ENCODE peak calls at places on chromosomes 6 and 20, in four cellular contexts. Q is hepatocyte; V is effector memory CD4-positive, alpha-beta T cell; C is body of pancreas. B is an unnamed sample. For H3K27me3, the result is how much of the 10 kb centered on the place peaks cover.

GRCh38 chr20:13771853-13772453 is 12.8 kb downstream of the ESF1 start:
- DNase-seq in V (no peak), C (no peak), Q (peak), B (no peak)

GRCh38 chr20:47748851-47749250 is 36.4 kb downstream of the SULF2 start:
- DNase-seq in Q (no peak), V (no peak), C (no peak), B (no peak)

GRCh38 chr20:10769700-10770099 is 95.9 kb upstream of the JAG1 start:
- DNase-seq in Q (no peak), C (no peak), V (no peak), B (no peak)

GRCh38 chr20:1636621-1637020 is 16.8 kb upstream of the SIRPB1 start:
- DNase-seq in Q (no peak), C (no peak), V (no peak), B (no peak)

GRCh38 chr6:12903246-12903645 is 186.7 kb downstream of the PHACTR1 start:
- DNase-seq in Q (no peak), C (no peak), V (no peak), B (no peak)

GRCh38 chr6:149859368-149859767 is 4.8 kb downstream of the LRP11 start:
- DNase-seq in Q (peak), V (no peak), C (peak), B (no peak)

GRCh38 chr20:38113401-38114325 is 51.4 kb downstream of the TGM2 start:
- DNase-seq in V (no peak), Q (peak), C (no peak), B (no peak)

GRCh38 chr6:84224251-84224650 is 3.2 kb downstream of the CEP162 start:
- DNase-seq in C (no peak), Q (no peak), V (no peak), B (no peak)

GRCh38 chr6:150915868-150916267 is 50.4 kb downstream of the MTHFD1L start:
- DNase-seq in V (no peak), C (no peak), Q (no peak), B (no peak)

GRCh38 chr6:28769626-28770402 is 154.0 kb downstream of the TRIM27 start:
- DNase-seq in V (no peak), C (no peak), Q (peak), B (no peak)

GRCh38 chr20:35615667-35616464 is at the start of gene SPAG4:
- DNase-seq in V (peak), C (peak), Q (peak), B (peak)

GRCh38 chr6:15327271-15327670 is 81.4 kb downstream of the JARID2 start:
- DNase-seq in Q (no peak), C (peak), V (no peak), B (no peak)

GRCh38 chr20:4036351-4036750 is 21.0 kb upstream of the RNF24 start:
- DNase-seq in Q (no peak), C (no peak), V (no peak), B (no peak)

GRCh38 chr20:41139227-41140093 is 2.1 kb downstream of the PLCG1 start:
- DNase-seq in Q (no peak), V (no peak), C (no peak), B (no peak)

GRCh38 chr6:116139917-116140316 is 14.0 kb upstream of the COL10A1 start:
- DNase-seq in C (peak), V (no peak), Q (peak), B (no peak)

GRCh38 chr6:100664274-100665040 is 199.7 kb upstream of the SIM1 start:
- DNase-seq in C (no peak), Q (peak), V (no peak), B (no peak)

GRCh38 chr6:169106176-169106575 is 147.5 kb downstream of the THBS2 start:
- DNase-seq in Q (no peak), C (no peak), V (no peak), B (no peak)

GRCh38 chr6:312704-313485 is 20.6 kb downstream of the DUSP22 start:
- DNase-seq in C (no peak), V (no peak), Q (no peak), B (no peak)

GRCh38 chr6:29809249-29809648 is 18.4 kb upstream of the HLA-G start:
- DNase-seq in Q (no peak), C (no peak), V (no peak), B (no peak)

GRCh38 chr20:10864076-10864672 is 190.4 kb upstream of the JAG1 start:
- DNase-seq in V (no peak), Q (peak), C (peak), B (peak)

GRCh38 chr20:16575390-16576140 is 2.3 kb upstream of the KIF16B start:
- DNase-seq in V (no peak), C (no peak), Q (no peak), B (peak)

GRCh38 chr6:111462770-111463391 is 20.1 kb downstream of the REV3L start:
- DNase-seq in V (no peak), Q (peak), C (no peak), B (no peak)

GRCh38 chr20:37922016-37922415 is 19.1 kb downstream of the VSTM2L start:
- DNase-seq in C (no peak), Q (no peak), V (no peak), B (no peak)

GRCh38 chr6:9405369-9405768 is 970.0 kb upstream of the SLC35B3 start:
- DNase-seq in V (no peak), Q (peak), C (no peak), B (no peak)

GRCh38 chr6:3205913-3206312 is 21.5 kb downstream of the TUBB2B start:
- DNase-seq in C (no peak), V (no peak), Q (no peak), B (no peak)

GRCh38 chr6:84526631-84527030 is 237.8 kb downstream of the TBX18 start:
- DNase-seq in V (no peak), C (no peak), Q (no peak), B (no peak)

GRCh38 chr20:13006825-13007224 is 1.9 kb upstream of the SPTLC3 start:
- DNase-seq in V (no peak), C (no peak), Q (no peak), B (no peak)

GRCh38 chr6:95576218-95576617 is 1.1 kb upstream of the MANEA start:
- DNase-seq in V (no peak), Q (no peak), C (no peak), B (no peak)

GRCh38 chr20:15154070-15154469 is 816.7 kb upstream of the FLRT3 start:
- DNase-seq in Q (no peak), V (no peak), C (no peak), B (no peak)

GRCh38 chr6:22043284-22043962 is 253.4 kb downstream of the PRL start:
- DNase-seq in Q (no peak), C (no peak), V (no peak), B (no peak)

GRCh38 chr20:9978395-9979004 is 56.3 kb upstream of the ANKEF1 start:
- DNase-seq in V (no peak), C (peak), Q (peak), B (no peak)

GRCh38 chr20:1810926-1811620 is 84.1 kb upstream of the SIRPA start:
- DNase-seq in V (no peak), Q (no peak), C (no peak), B (no peak)

GRCh38 chr6:114142256-114142655 is 171.3 kb upstream of the HDAC2 start:
- DNase-seq in C (no peak), V (no peak), Q (no peak), B (no peak)

GRCh38 chr20:44031822-44032582 is 117.3 kb downstream of the TOX2 start:
- DNase-seq in C (no peak), Q (no peak), V (no peak), B (no peak)

GRCh38 chr6:142647436-142648389 is 297.3 kb downstream of the HIVEP2 start:
- DNase-seq in C (no peak), V (no peak), Q (no peak), B (no peak)

GRCh38 chr6:114033606-114034005 is 62.7 kb upstream of the HDAC2 start:
- DNase-seq in Q (no peak), V (no peak), C (no peak), B (no peak)

DNA sequence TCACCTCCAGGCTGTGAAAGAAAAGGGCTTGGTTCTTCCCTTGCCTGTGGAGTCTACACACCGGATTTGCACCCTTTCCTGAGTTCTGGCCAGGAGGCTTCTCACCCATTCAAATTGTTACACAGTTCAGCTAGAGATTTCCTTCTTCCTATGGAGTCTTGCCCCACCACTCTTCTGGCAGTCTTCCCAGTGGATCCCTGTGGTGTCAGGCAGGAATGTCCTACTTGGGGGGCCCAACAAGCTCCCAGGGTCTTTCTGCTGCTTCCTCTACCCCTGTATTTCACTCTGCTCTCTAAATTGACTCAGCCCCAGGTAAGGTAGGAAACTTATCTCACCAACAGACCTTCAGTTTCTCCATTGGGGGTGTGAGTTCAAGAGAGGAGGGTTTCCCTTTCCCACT is 14.0 kb upstream of the CST9L start:
- DNase-seq in V (no peak), C (no peak), Q (peak), B (no peak)
- H3K27me3 ChIP-seq in V (under half), C (under half), Q (under half), B (under half)

DNA sequence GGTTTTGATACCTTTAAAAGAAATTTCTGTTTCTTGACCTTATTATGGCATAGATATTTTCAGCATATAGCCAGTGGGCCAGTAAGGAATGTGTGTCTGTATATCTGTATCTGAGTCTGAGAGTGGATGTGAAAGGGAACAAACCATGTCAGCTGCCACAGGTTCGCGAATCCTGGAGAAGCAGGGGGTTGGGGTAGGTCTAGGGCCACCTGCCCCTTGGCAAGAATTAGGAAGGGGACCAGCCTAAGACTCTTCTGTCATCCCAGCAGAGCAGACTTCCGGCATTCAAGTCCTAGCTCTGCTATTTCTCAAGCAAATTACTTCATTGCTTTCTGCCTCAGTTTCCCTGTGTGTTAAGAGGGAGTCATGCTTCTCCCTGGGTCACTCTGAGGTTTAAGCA is 180.3 kb upstream of the SNX9 start:
- DNase-seq in V (no peak), C (no peak), Q (no peak), B (no peak)
- H3K27me3 ChIP-seq in V (under half), C (under half), Q (under half), B (under half)

GRCh38 chr6:34050691-34051090 is 95.2 kb downstream of the GRM4 start:
- DNase-seq in C (no peak), Q (no peak), V (no peak), B (no peak)
- H3K27me3 ChIP-seq in C (under half), Q (under half), V (under half), B (under half)

GRCh38 chr6:40888456-40888990 is 150.5 kb downstream of the UNC5CL start:
- DNase-seq in V (no peak), Q (no peak), C (no peak), B (no peak)

GRCh38 chr6:40887079-40887822 is 151.8 kb downstream of the UNC5CL start:
- DNase-seq in C (no peak), V (no peak), Q (no peak), B (no peak)

GRCh38 chr6:40887904-40888303 is 151.1 kb downstream of the UNC5CL start:
- DNase-seq in Q (no peak), V (no peak), C (no peak), B (no peak)

GRCh38 chr6:40891131-40891530 is 147.9 kb downstream of the UNC5CL start:
- DNase-seq in V (no peak), C (no peak), Q (no peak), B (no peak)

GRCh38 chr6:40889137-40889832 is 149.7 kb downstream of the UNC5CL start:
- DNase-seq in Q (no peak), V (no peak), C (no peak), B (no peak)
- H3K27me3 ChIP-seq in Q (under half), V (under half), C (under half), B (under half)

DNA sequence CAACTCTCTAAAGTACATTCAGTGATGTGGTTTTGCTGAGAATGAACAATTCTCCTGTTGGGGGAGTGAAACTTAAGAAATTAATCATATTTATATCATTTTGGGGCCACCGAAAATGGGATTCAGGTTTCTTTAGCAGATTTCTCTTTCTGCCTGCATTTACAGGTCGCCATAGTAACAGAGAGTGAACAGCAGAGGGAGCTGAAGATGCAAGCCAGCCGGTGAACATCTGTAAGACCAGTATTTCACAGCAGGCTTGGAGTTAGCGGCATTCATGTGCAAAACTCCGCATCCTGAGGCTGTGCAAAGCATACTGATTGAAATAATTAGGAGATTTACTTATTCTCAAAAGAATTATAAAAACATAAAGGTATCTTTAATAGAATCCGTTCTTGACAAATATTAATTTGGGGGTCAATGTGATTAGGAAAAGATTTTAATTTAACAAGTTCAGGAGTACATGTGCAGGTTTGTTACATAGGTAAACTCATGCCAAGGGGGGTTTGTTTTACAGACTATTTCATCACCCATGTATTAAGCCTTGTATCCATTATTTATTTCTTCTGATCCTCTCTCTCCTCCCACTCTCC is 17.9 kb upstream of the HSF2 start:
- DNase-seq in Q (peak), C (peak), V (peak), B (no peak)
- H3K27me3 ChIP-seq in Q (under half), C (under half), V (under half), B (under half)

DNA sequence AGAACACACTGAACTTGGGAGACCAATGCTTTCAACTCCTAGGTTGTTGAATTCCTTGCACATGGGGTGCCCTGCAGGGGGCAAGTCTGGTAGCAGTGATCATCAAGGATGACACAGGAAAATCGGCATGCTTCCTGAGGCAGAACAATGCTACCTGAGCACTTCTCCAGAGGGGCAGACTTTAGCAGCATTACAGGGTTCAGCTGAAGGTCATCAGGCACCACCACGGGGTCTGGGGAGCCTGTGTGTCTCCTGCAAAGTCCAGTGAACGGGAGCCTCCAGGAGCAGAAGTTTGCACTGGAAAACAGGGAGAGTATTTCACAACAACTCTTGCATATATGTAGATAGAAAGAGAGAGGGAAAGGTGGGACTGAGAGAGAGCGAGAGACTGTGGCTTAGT is 10.2 kb downstream of the VSX1 start:
- DNase-seq in Q (no peak), V (no peak), C (no peak), B (no peak)
- H3K27me3 ChIP-seq in Q (half or more), V (under half), C (under half), B (under half)

GRCh38 chr20:19426356-19426755 is 213.9 kb downstream of the SLC24A3 start:
- DNase-seq in C (no peak), V (no peak), Q (no peak), B (no peak)
- H3K27me3 ChIP-seq in C (under half), V (under half), Q (under half), B (under half)

DNA sequence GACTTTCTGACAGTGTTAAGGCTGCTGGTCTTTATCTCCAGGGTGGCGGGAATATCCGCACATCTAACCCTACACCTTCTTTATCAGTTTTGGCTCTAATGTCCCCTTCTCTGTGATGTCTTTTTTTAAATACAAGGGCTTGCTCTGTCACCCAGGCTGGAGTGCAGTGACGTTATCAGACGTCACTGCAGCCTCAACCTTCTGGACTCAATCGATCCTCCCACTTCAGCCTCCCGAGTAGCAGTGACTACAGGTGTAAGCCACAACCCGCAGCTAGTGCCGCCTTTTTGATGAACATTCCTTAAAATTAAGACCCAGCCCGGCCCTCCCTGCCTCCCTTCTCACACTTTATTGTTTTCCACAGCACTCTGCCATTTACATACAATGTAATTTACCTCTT is 120.1 kb upstream of the CDH4 start:
- DNase-seq in V (no peak), C (no peak), Q (no peak), B (no peak)
- H3K27me3 ChIP-seq in V (under half), C (under half), Q (under half), B (under half)

GRCh38 chr6:34150766-34151165 is 4.9 kb upstream of the GRM4 start:
- DNase-seq in Q (no peak), V (no peak), C (no peak), B (no peak)
- H3K27me3 ChIP-seq in Q (half or more), V (under half), C (under half), B (half or more)

B was measured in lower lobe of right lung.